ENCODE peak calls at places on chromosomes 3 and 15, in five cellular contexts. S is trophoblast cell, F is C1 segment of cervical spinal cord, T is NCI-H1417 treated with DMSO at 0.1 percent for 48 hours, Q is amygdala. B is an unnamed sample.

GRCh38 chr3:108603689-108604088 is 14.2 kb downstream of the DZIP3 start:
- DNase-seq in S (no peak), T (no peak), Q (no peak), F (no peak), B (no peak)

GRCh38 chr3:87298111-87298718 is 21.8 kb upstream of the POU1F1 start:
- DNase-seq in T (peak; percentile 42), S (peak; percentile 67), Q (no peak), F (no peak), B (no peak)

GRCh38 chr3:52028572-52028971 is 27.8 kb downstream of the DUSP7 start:
- DNase-seq in Q (peak; percentile 57), F (peak; percentile 55), S (no peak), T (no peak), B (peak; percentile 65)

GRCh38 chr3:156483961-156484787 is 70.7 kb downstream of the SSR3 start:
- DNase-seq in Q (no peak), S (no peak), T (no peak), F (no peak), B (no peak)

GRCh38 chr3:50167069-50167781 is 12.1 kb downstream of the SEMA3F start:
- DNase-seq in S (no peak), F (no peak), T (no peak), Q (no peak), B (no peak)

GRCh38 chr15:47997170-47997569 is 123.6 kb upstream of the SLC24A5 start:
- DNase-seq in S (no peak), F (no peak), T (no peak), Q (no peak), B (no peak)

GRCh38 chr3:151816091-151816604 is 2.2 kb downstream of the AADAC start:
- DNase-seq in F (no peak), T (no peak), Q (no peak), S (peak; percentile 13), B (no peak)

GRCh38 chr3:145015243-145015642 is 1043.6 kb downstream of the DIPK2A start:
- DNase-seq in F (no peak), S (no peak), T (no peak), Q (no peak), B (no peak)

GRCh38 chr3:160921020-160921635 is 165.1 kb downstream of the PPM1L start:
- DNase-seq in Q (no peak), S (peak; percentile 65), F (no peak), T (no peak), B (no peak)

GRCh38 chr3:129605593-129606521 is 619 bp downstream of the PLXND1 start:
- DNase-seq in T (peak; percentile 26), F (peak; percentile 58), S (peak; percentile 76), Q (no peak), B (no peak)

GRCh38 chr15:41985236-41986160 is 13.1 kb upstream of the EHD4 start:
- DNase-seq in F (no peak), Q (no peak), S (no peak), T (no peak), B (no peak)

GRCh38 chr3:67037615-67038014 is 39.5 kb downstream of the KBTBD8 start:
- DNase-seq in Q (no peak), T (no peak), F (no peak), S (peak; percentile 58), B (no peak)

GRCh38 chr15:50046868-50047267 is 72.2 kb downstream of the ATP8B4 start:
- DNase-seq in Q (no peak), T (no peak), F (no peak), S (no peak), B (no peak)

GRCh38 chr3:194182130-194182529 is 46.2 kb downstream of the HES1 start:
- DNase-seq in F (no peak), T (no peak), S (no peak), Q (no peak), B (no peak)

GRCh38 chr3:16803019-16803418 is 81.7 kb upstream of the PLCL2 start:
- DNase-seq in F (no peak), T (no peak), S (no peak), Q (no peak), B (no peak)

GRCh38 chr3:29514912-29515311 is 234.0 kb downstream of the RBMS3 start:
- DNase-seq in S (peak; percentile 9), Q (no peak), F (no peak), T (no peak), B (no peak)

GRCh38 chr3:187767266-187768032 is 22.2 kb upstream of the BCL6 start:
- DNase-seq in T (no peak), S (peak; percentile 64), F (no peak), Q (no peak), B (no peak)

GRCh38 chr15:69513450-69513849 is 60.8 kb downstream of the RPLP1 start:
- DNase-seq in Q (no peak), S (no peak), T (no peak), F (no peak), B (no peak)

GRCh38 chr3:143120716-143121239 is 1.2 kb downstream of the CHST2 start:
- DNase-seq in S (peak; percentile 82), T (no peak), F (no peak), Q (no peak), B (no peak)

GRCh38 chr3:146326875-146327543 is 76.1 kb upstream of the PLSCR4 start:
- DNase-seq in Q (no peak), T (no peak), S (peak; percentile 54), F (no peak), B (no peak)

GRCh38 chr15:66503780-66504562 is 684 bp downstream of the RPL4 start:
- DNase-seq in Q (no peak), S (no peak), F (no peak), T (no peak), B (no peak)

B was measured in posterior cingulate gyrus.